ENCODE peak calls at places on chromosomes 13 and 19, in four cellular contexts. F, L, K and M are unnamed samples.

GRCh38 chr19:44824758-44825157 is 15.9 kb downstream of the BCAM start:
- DNase-seq in K (no peak), F (no peak), L (no peak), M (no peak)

GRCh38 chr13:72638059-72638815 is 89.2 kb downstream of the MZT1 start:
- DNase-seq in L (no peak), K (peak; percentile 71), F (no peak), M (no peak)

GRCh38 chr13:107867701-107868661 is 347.4 kb downstream of the LIG4 start:
- DNase-seq in L (peak; percentile 91), K (no peak), F (peak; percentile 83), M (no peak)

GRCh38 chr19:5563008-5563431 is 4.7 kb downstream of the TINCR start:
- DNase-seq in F (no peak), K (no peak), L (no peak), M (no peak)

GRCh38 chr13:39531646-39532045 is 71.3 kb downstream of the LHFPL6 start:
- DNase-seq in F (no peak), L (no peak), K (no peak), M (no peak)

GRCh38 chr13:44393391-44393790 is 19.8 kb downstream of the SERP2 start:
- DNase-seq in K (no peak), F (no peak), L (no peak), M (peak; percentile 57)

GRCh38 chr13:47426126-47426849 is 529.4 kb upstream of the HTR2A start:
- DNase-seq in L (no peak), K (no peak), F (no peak), M (peak; percentile 15)

GRCh38 chr13:29105779-29106178 is 285.6 kb downstream of the MTUS2 start:
- DNase-seq in L (peak; percentile 19), K (no peak), F (peak; percentile 34), M (no peak)

GRCh38 chr13:112887557-112887991 is 81.4 kb upstream of the MCF2L start:
- DNase-seq in K (no peak), F (no peak), L (no peak), M (no peak)

GRCh38 chr19:19342086-19343015 is 21.7 kb downstream of the MAU2 start:
- DNase-seq in F (peak; percentile 83), L (peak; percentile 81), K (peak; percentile 71), M (no peak)

GRCh38 chr13:69951412-69951811 is 156.2 kb upstream of the ATXN8OS start:
- DNase-seq in L (no peak), F (no peak), K (no peak), M (no peak)

GRCh38 chr13:77416666-77417212 is 89.8 kb upstream of the MYCBP2 start:
- DNase-seq in L (no peak), K (no peak), F (no peak), M (no peak)

GRCh38 chr13:77415253-77416127 is 88.6 kb upstream of the MYCBP2 start:
- DNase-seq in F (no peak), K (no peak), L (no peak), M (no peak)

GRCh38 chr13:77422724-77423123 is 95.8 kb upstream of the MYCBP2 start:
- DNase-seq in F (no peak), K (no peak), L (no peak), M (no peak)

DNA sequence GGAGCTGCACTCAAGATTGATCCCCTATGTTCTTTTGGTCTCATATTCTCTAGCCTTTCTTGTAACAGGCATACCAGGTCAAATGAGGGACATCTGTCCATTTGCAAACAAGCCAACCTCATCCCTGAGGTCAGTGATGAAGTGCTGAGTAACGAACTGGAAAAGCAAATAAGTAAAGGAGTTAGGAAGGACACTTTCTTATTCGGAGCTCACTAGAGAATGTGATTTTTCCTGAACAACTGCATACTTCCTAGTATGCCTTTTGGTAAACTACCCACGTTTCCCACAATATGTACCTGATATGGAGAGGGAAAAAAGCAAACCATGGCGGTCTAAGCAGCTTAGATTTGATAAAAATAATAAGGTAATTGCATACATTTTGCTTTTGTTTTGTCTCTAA is 91.0 kb upstream of the MYCBP2 start:
- DNase-seq in F (no peak), K (no peak), L (no peak), M (no peak)
- H3K4me3 ChIP-seq in F (no peak overlapping the region), K (no peak overlapping the region), L (no peak overlapping the region), M (no peak overlapping the region)

DNA sequence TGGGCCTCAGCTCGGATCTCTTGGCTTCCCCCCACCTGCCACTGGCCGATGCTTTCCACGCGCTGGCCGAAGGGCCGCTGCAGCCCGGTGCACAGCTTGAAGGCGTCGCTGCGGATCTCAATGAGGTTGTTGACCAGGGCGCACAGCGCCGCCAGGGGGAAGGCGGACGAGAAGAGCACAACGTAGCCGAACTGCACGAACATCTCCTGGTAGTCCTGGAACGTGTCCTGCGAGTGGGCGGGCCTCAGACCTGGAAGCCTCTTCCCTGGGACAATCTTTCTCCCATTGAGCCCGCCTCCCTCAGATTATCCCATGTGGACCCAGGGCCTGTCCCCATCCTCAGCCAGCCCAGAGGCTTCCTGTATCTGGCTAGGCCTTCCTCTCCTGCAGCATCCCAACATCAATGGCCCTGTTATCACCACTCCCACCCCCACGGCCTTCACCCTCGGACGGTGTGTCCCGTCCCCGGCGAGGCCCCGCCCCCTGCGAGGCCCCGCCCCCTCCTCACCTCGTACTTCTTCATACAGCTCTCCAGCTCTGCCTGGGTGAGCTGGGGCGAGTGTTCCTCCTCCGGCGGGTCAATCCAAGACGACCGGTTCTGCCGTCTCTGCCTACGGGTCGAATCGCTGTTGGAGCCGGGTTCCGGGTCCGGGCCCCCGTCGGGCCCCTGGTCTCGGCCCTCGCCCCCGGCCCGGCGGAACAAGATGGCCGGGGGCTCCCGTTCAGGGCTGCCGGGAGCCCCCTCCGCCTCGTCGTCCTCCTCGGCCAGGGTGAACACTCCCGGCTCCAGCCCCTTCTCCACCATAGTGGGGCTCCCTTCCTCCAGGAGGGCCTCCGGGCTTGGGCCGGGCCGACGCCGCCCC is 6.8 kb downstream of the ANO8 start:
- DNase-seq in L (no peak), F (peak; percentile 96), K (no peak), M (no peak)
- H3K4me3 ChIP-seq in L (no peak overlapping the region), F (peak overlapping the region; percentile 51), K (peak overlapping the region; percentile 62), M (peak overlapping the region; percentile 28)

GRCh38 chr19:821228-821975 is at the start of gene PLPPR3:
- DNase-seq in F (peak; percentile 63), L (no peak), K (no peak), M (no peak)
- H3K4me3 ChIP-seq in F (peak within 1 kb of the TSS; percentile 99), L (no peak within 1 kb of the TSS), K (peak within 1 kb of the TSS; percentile 49), M (no peak within 1 kb of the TSS)

GRCh38 chr13:49374585-49375290 is 69.1 kb downstream of the CAB39L start:
- DNase-seq in F (no peak), L (no peak), K (no peak), M (peak; percentile 78)
- H3K4me3 ChIP-seq in F (no peak overlapping the region), L (no peak overlapping the region), K (no peak overlapping the region), M (no peak overlapping the region)

GRCh38 chr19:3058821-3059314 is 3.4 kb downstream of the TLE5 start:
- DNase-seq in F (no peak), K (no peak), L (no peak), M (no peak)

GRCh38 chr19:3056454-3057016 is 5.8 kb downstream of the TLE5 start:
- DNase-seq in K (no peak), F (peak; percentile 76), L (no peak), M (no peak)

GRCh38 chr19:3057275-3057714 is 5.0 kb downstream of the TLE5 start:
- DNase-seq in F (no peak), L (peak; percentile 86), K (no peak), M (no peak)

GRCh38 chr19:3059653-3060052 is 2.6 kb downstream of the TLE5 start:
- DNase-seq in K (no peak), L (no peak), F (no peak), M (no peak)

DNA sequence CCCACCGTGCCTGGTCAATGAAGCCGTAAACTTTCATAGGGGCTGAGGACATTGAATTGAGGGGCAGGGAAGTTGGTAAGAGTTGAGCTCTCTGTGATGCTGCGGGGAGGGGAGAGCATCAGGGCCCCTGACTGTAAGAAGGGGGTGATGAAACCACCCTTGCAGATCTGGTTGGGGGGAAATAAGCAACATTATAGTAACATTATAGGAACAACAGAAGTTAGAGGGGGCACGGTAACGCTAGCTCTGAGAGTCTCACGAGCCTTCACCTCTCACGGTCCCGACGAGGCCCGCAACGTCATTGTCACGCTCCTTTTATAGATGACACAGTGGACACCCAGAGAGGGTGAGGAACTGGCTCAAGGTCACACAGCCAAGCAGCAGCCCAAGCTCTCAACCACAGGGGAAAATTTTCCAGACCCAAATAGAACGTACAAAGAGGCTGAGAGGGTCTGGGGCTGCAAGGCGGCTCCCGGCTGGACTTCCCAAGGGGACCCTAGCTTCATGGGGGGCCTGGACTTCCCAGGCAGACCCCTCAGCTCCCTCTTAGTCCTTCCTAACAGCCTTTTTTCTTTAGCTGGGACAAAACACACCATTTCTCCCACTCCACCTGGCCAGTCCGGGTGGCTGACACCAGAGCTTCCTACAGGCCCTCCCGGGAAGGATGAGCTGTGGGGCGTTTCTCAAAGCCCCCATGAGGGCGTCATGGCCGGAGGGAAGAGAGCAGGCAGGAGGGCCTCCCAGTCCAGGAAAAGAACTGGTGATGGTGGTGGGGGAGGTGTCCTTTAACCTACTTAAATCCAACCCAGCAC is 4.1 kb downstream of the TLE5 start:
- DNase-seq in K (no peak), F (no peak), L (no peak), M (no peak)
- H3K4me3 ChIP-seq in K (no peak overlapping the region), F (no peak overlapping the region), L (no peak overlapping the region), M (no peak overlapping the region)

GRCh38 chr19:46364359-46364758 is 17.5 kb downstream of the PPP5C start:
- DNase-seq in L (no peak), F (no peak), K (no peak), M (no peak)

GRCh38 chr19:46357846-46358583 is 11.1 kb downstream of the PPP5C start:
- DNase-seq in K (no peak), F (no peak), L (no peak), M (no peak)

GRCh38 chr19:46366620-46367277 is 19.9 kb downstream of the PPP5C start:
- DNase-seq in L (no peak), F (no peak), K (no peak), M (no peak)

GRCh38 chr19:46365561-46365960 is 18.7 kb downstream of the PPP5C start:
- DNase-seq in L (no peak), K (no peak), F (peak; percentile 41), M (no peak)

DNA sequence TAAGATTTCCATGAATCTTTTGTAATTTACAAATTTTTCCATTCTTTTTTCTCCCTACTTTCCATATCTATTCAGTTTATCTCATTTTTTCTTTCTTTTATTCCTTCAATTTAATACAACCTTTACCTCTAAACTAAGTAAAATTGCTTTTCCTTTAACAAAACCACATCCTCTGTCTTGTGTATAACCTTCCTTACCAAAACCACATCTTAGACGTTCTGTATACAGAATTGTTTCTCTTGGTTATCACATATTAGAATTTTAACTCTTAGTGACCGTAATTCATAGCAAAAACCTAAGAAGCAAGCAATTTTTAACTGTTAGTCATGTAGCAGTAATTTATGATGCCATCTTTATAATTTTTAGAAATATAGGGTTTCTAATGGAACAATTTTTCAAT is 15.0 kb downstream of the PPP5C start:
- DNase-seq in L (no peak), F (no peak), K (no peak), M (no peak)
- H3K4me3 ChIP-seq in L (no peak overlapping the region), F (no peak overlapping the region), K (no peak overlapping the region), M (no peak overlapping the region)